ENCODE peak calls at places on chromosome 16, in six cellular contexts. R is SJCRH30, E is fibroblast of villous mesenchyme, C is lower leg skin, M is AG08395, O is amygdala. Z is an unnamed sample.

GRCh38 chr16:20938426-20938825 is 37.9 kb downstream of the LYRM1 start:
- DNase-seq in R (no peak), E (no peak), C (no peak), M (peak), O (no peak), Z (no peak)

GRCh38 chr16:53085539-53086450 is 31.0 kb downstream of the CHD9 start:
- DNase-seq in R (no peak), E (peak), C (no peak), M (no peak), O (no peak), Z (no peak)

GRCh38 chr16:69329369-69330285 is 761 bp downstream of the PDF start:
- DNase-seq in R (no peak), E (no peak), C (peak), M (peak), O (no peak), Z (no peak)

GRCh38 chr16:80804061-80804450 is 342 bp downstream of the CDYL2 start:
- DNase-seq in R (no peak), E (peak), C (no peak), M (peak), O (peak), Z (peak)

GRCh38 chr16:7505495-7505894 is 172.8 kb downstream of the RBFOX1 start:
- DNase-seq in R (no peak), E (no peak), C (no peak), M (no peak), O (peak), Z (no peak)

GRCh38 chr16:66933776-66934137 is 445 bp downstream of the CIAO2B start:
- DNase-seq in R (no peak), E (no peak), C (no peak), M (no peak), O (no peak), Z (no peak)

GRCh38 chr16:79613009-79613408 is 12.5 kb upstream of the MAF start:
- DNase-seq in R (no peak), E (no peak), C (no peak), M (no peak), O (no peak), Z (no peak)

GRCh38 chr16:1989209-1989825 is 453 bp upstream of the SYNGR3 start:
- DNase-seq in R (no peak), E (no peak), C (no peak), M (no peak), O (no peak), Z (no peak)

GRCh38 chr16:69839798-69840409 is 77.8 kb downstream of the WWP2 start:
- DNase-seq in R (peak), E (no peak), C (no peak), M (no peak), O (no peak), Z (no peak)

GRCh38 chr16:89842471-89843408 is 14.5 kb downstream of the SPIRE2 start:
- DNase-seq in R (peak), E (peak), C (no peak), M (peak), O (no peak), Z (peak)

Z was measured in astrocyte of the cerebellum.